ENCODE peak calls at places on chromosomes 7 and 10, in five cellular contexts. I, W, B, Q and A are unnamed samples.

GRCh38 chr10:99345350-99345749 is 16.2 kb downstream of the CNNM1 start:
- DNase-seq in B (no peak), W (no peak), Q (no peak), I (no peak), A (no peak)

GRCh38 chr7:106609416-106609815 is 51.5 kb downstream of the CCDC71L start:
- DNase-seq in I (no peak), B (no peak), Q (no peak), W (no peak), A (no peak)

GRCh38 chr10:75877877-75878276 is 446.5 kb downstream of the LRMDA start:
- DNase-seq in W (no peak), B (peak), I (no peak), Q (no peak), A (no peak)

GRCh38 chr10:129581836-129582235 is 114.8 kb downstream of the MGMT start:
- DNase-seq in W (no peak), Q (no peak), B (no peak), I (no peak), A (no peak)

GRCh38 chr10:130222381-130222780 is 86.2 kb downstream of the GLRX3 start:
- DNase-seq in I (no peak), W (no peak), B (no peak), Q (no peak), A (no peak)

GRCh38 chr7:106371629-106372028 is 86.8 kb upstream of the NAMPT start:
- DNase-seq in I (no peak), B (no peak), Q (no peak), W (no peak), A (no peak)

GRCh38 chr10:117454502-117454901 is 79.3 kb upstream of the PDZD8 start:
- DNase-seq in I (no peak), B (no peak), Q (no peak), W (no peak), A (no peak)

GRCh38 chr7:101915000-101915399 is 97.6 kb downstream of the CUX1 start:
- DNase-seq in W (no peak), Q (no peak), B (no peak), I (no peak), A (no peak)

GRCh38 chr7:43537765-43538403 is 45.0 kb upstream of the STK17A start:
- DNase-seq in W (no peak), Q (no peak), B (no peak), I (no peak), A (no peak)

GRCh38 chr10:130743751-130744191 is 567.8 kb downstream of the TCERG1L start:
- DNase-seq in W (no peak), I (no peak), Q (no peak), B (no peak), A (no peak)

GRCh38 chr10:30985552-30985951 is 46.1 kb downstream of the ZNF438 start:
- DNase-seq in Q (no peak), W (no peak), B (no peak), I (no peak), A (no peak)

GRCh38 chr10:74500026-74500704 is 326.2 kb upstream of the KAT6B start:
- DNase-seq in I (no peak), W (no peak), B (no peak), Q (no peak), A (no peak)

GRCh38 chr10:5633166-5633565 is 33.2 kb downstream of the ASB13 start:
- DNase-seq in W (no peak), Q (no peak), B (no peak), I (no peak), A (no peak)
- TF ChIP-seq SUZ12 in W (no peak), Q (no peak), B (no peak), I (no peak), A (no peak)

GRCh38 chr10:86365346-86366032 is 1.1 kb downstream of the GRID1 start:
- DNase-seq in W (no peak), B (no peak), Q (no peak), I (peak), A (no peak)

GRCh38 chr10:86363833-86364511 is 2.6 kb downstream of the GRID1 start:
- DNase-seq in B (no peak), I (no peak), W (no peak), Q (no peak), A (no peak)

GRCh38 chr10:86366033-86366901 is at the start of gene GRID1:
- DNase-seq in W (peak), I (peak), Q (no peak), B (no peak), A (no peak)

GRCh38 chr10:86363184-86363832 is 3.3 kb downstream of the GRID1 start:
- DNase-seq in B (no peak), Q (no peak), W (no peak), I (peak), A (peak)

GRCh38 chr10:86364551-86365345 is 1.8 kb downstream of the GRID1 start:
- DNase-seq in B (no peak), W (no peak), Q (no peak), I (peak), A (peak)
- TF ChIP-seq SUZ12 in B (no peak), W (no peak), Q (no peak), I (peak), A (no peak)

DNA sequence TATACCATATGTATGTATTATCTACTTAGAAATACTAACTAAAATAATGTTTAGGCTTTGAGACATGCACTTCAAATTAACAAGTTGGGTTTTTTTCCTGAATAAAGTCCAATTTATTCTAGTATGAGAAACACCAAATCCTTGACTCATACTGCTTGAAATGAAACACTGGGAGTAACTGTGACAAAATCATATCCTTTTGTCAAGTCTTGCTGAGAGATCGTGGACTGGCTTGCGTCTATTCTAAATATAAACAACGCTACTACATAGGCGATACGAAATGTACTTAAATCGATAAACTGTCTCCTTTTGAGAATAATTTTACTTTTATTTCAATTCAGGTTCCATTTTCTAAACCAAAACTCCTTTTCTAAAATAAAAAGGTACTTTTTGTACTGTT is 16.3 kb downstream of the SMURF1 start:
- DNase-seq in I (no peak), W (no peak), Q (no peak), B (no peak), A (no peak)
- TF ChIP-seq SUZ12 in I (no peak), W (no peak), Q (no peak), B (no peak), A (no peak)

GRCh38 chr10:91551856-91552255 is 81.0 kb downstream of the PPP1R3C start:
- DNase-seq in B (peak), Q (no peak), I (peak), W (peak), A (peak)
- TF ChIP-seq SUZ12 in B (no peak), Q (no peak), I (no peak), W (no peak), A (no peak)

GRCh38 chr10:101357958-101358357 is 4.0 kb downstream of the BTRC start:
- DNase-seq in W (no peak), Q (no peak), B (no peak), I (no peak), A (no peak)

GRCh38 chr10:101356132-101356531 is 2.2 kb downstream of the BTRC start:
- DNase-seq in I (no peak), W (no peak), B (no peak), Q (no peak), A (no peak)

GRCh38 chr10:101355307-101355706 is 1.3 kb downstream of the BTRC start:
- DNase-seq in B (no peak), I (no peak), W (no peak), Q (no peak), A (no peak)

GRCh38 chr10:101354584-101355070 is 662 bp downstream of the BTRC start:
- DNase-seq in B (no peak), W (no peak), I (no peak), Q (no peak), A (no peak)

GRCh38 chr10:101358706-101359300 is 4.8 kb downstream of the BTRC start:
- DNase-seq in B (no peak), W (no peak), I (no peak), Q (no peak), A (no peak)
- TF ChIP-seq SUZ12 in B (no peak), W (no peak), I (no peak), Q (no peak), A (no peak)

DNA sequence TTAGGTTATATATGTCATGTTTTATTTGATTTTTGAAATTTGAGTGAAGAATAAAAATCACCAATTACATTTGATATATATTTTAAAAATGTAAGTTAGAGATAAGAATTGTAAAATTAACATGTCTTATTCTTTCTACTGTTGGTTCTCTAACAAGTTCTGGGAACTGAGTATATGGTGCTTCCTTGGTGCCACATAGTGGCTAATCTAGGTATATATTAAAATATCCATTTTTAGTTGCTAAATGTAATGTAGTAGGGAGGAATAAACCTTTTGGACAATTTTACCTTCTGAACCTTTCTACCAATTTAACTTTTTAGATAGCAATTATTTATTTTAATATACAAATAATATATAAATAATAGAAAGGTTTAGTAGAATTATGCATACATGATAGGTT is 17.5 kb downstream of the CFAP69 start:
- DNase-seq in W (peak), I (no peak), Q (no peak), B (no peak), A (no peak)
- TF ChIP-seq SUZ12 in W (no peak), I (no peak), Q (no peak), B (no peak), A (no peak)